ENCODE peak calls at places on chromosomes 5 and 9, in six cellular contexts. One of them, this sample, is unnamed.

GRCh38 chr5:56802235-56802634 is 13.1 kb upstream of the MAP3K1 start:
- DNase-seq in K562: no peak
- DNase-seq in HepG2: no peak
- DNase-seq in H1: no peak
- DNase-seq in GM12878: no peak
- DNase-seq in GM12891: no peak
- DNase-seq in this sample: no peak

GRCh38 chr9:93596399-93596798 is 20.0 kb downstream of the PHF2 start:
- DNase-seq in K562: no peak
- DNase-seq in HepG2: no peak
- DNase-seq in H1: no peak
- DNase-seq in GM12878: no peak
- DNase-seq in GM12891: no peak
- DNase-seq in this sample: no peak

GRCh38 chr5:79202076-79202475 is 33.9 kb upstream of the JMY start:
- DNase-seq in K562: no peak
- DNase-seq in HepG2: no peak
- DNase-seq in H1: no peak
- DNase-seq in GM12878: no peak
- DNase-seq in GM12891: no peak
- DNase-seq in this sample: no peak

GRCh38 chr9:121711281-121711680 is 59.8 kb downstream of the DAB2IP start:
- DNase-seq in K562: no peak
- DNase-seq in HepG2: no peak
- DNase-seq in H1: no peak
- DNase-seq in GM12878: no peak
- DNase-seq in GM12891: no peak
- DNase-seq in this sample: no peak

GRCh38 chr5:7850533-7851239 is at the start of gene CFAP90:
- DNase-seq in K562: no peak
- DNase-seq in HepG2: peak; percentile 49
- DNase-seq in H1: no peak
- DNase-seq in GM12878: no peak
- DNase-seq in GM12891: no peak
- DNase-seq in this sample: no peak

GRCh38 chr9:121551985-121552753 is 52.5 kb upstream of the GGTA1 start:
- DNase-seq in K562: no peak
- DNase-seq in HepG2: no peak
- DNase-seq in H1: no peak
- DNase-seq in GM12878: no peak
- DNase-seq in GM12891: no peak
- DNase-seq in this sample: no peak

GRCh38 chr5:16534280-16534679 is 68.7 kb upstream of the ZNF622 start:
- DNase-seq in K562: no peak
- DNase-seq in HepG2: no peak
- DNase-seq in H1: no peak
- DNase-seq in GM12878: no peak
- DNase-seq in GM12891: no peak
- DNase-seq in this sample: no peak

GRCh38 chr5:129063483-129064136 is 30.9 kb upstream of the ISOC1 start:
- DNase-seq in K562: no peak
- DNase-seq in HepG2: no peak
- DNase-seq in H1: no peak
- DNase-seq in GM12878: no peak
- DNase-seq in GM12891: no peak
- DNase-seq in this sample: no peak

GRCh38 chr5:113090336-113091106 is 113.9 kb downstream of the DCP2 start:
- DNase-seq in K562: no peak
- DNase-seq in HepG2: no peak
- DNase-seq in H1: no peak
- DNase-seq in GM12878: no peak
- DNase-seq in GM12891: no peak
- DNase-seq in this sample: no peak

GRCh38 chr9:121720311-121720991 is 69.0 kb downstream of the DAB2IP start:
- DNase-seq in K562: no peak
- DNase-seq in HepG2: no peak
- DNase-seq in H1: no peak
- DNase-seq in GM12878: no peak
- DNase-seq in GM12891: no peak
- DNase-seq in this sample: no peak

GRCh38 chr9:19446361-19446861 is 37.6 kb downstream of the ACER2 start:
- DNase-seq in K562: no peak
- DNase-seq in HepG2: no peak
- DNase-seq in H1: peak; percentile 56
- DNase-seq in GM12878: no peak
- DNase-seq in GM12891: no peak
- DNase-seq in this sample: no peak

GRCh38 chr9:25681270-25681669 is 3.0 kb upstream of the TUSC1 start:
- DNase-seq in K562: no peak
- DNase-seq in HepG2: no peak
- DNase-seq in H1: no peak
- DNase-seq in GM12878: no peak
- DNase-seq in GM12891: no peak
- DNase-seq in this sample: no peak

GRCh38 chr5:131854134-131854533 is 57.3 kb upstream of the FNIP1 start:
- DNase-seq in K562: no peak
- DNase-seq in HepG2: no peak
- DNase-seq in H1: no peak
- DNase-seq in GM12878: peak; percentile 8
- DNase-seq in GM12891: no peak
- DNase-seq in this sample: no peak

GRCh38 chr5:59007460-59008063 is 424.7 kb downstream of the RAB3C start:
- DNase-seq in K562: no peak
- DNase-seq in HepG2: no peak
- DNase-seq in H1: no peak
- DNase-seq in GM12878: no peak
- DNase-seq in GM12891: no peak
- DNase-seq in this sample: no peak

GRCh38 chr9:105281272-105281671 is 36.8 kb downstream of the SLC44A1 start:
- DNase-seq in K562: no peak
- DNase-seq in HepG2: no peak
- DNase-seq in H1: no peak
- DNase-seq in GM12878: no peak
- DNase-seq in GM12891: no peak
- DNase-seq in this sample: no peak

GRCh38 chr9:130893250-130894101 is 3.1 kb downstream of the QRFP start:
- DNase-seq in K562: peak; percentile 58
- DNase-seq in HepG2: no peak
- DNase-seq in H1: no peak
- DNase-seq in GM12878: no peak
- DNase-seq in GM12891: no peak
- DNase-seq in this sample: no peak

GRCh38 chr5:162683280-162683679 is 615.7 kb downstream of the GABRG2 start:
- DNase-seq in K562: no peak
- DNase-seq in HepG2: no peak
- DNase-seq in H1: no peak
- DNase-seq in GM12878: peak; percentile 8
- DNase-seq in GM12891: no peak
- DNase-seq in this sample: no peak

GRCh38 chr5:43152946-43153345 is 32.2 kb downstream of the ZNF131 start:
- DNase-seq in K562: no peak
- DNase-seq in HepG2: no peak
- DNase-seq in H1: no peak
- DNase-seq in GM12878: no peak
- DNase-seq in GM12891: no peak
- DNase-seq in this sample: no peak

GRCh38 chr5:41510176-41510831 is at the start of gene PLCXD3:
- DNase-seq in K562: no peak
- DNase-seq in HepG2: no peak
- DNase-seq in H1: no peak
- DNase-seq in GM12878: no peak
- DNase-seq in GM12891: no peak
- DNase-seq in this sample: no peak

GRCh38 chr9:129595903-129596540 is 24.9 kb downstream of the C9orf50 start:
- DNase-seq in K562: peak; percentile 51
- DNase-seq in HepG2: no peak
- DNase-seq in H1: no peak
- DNase-seq in GM12878: no peak
- DNase-seq in GM12891: no peak
- DNase-seq in this sample: no peak

GRCh38 chr9:91411096-91411771 is 12.4 kb downstream of the NFIL3 start:
- DNase-seq in K562: no peak
- DNase-seq in HepG2: no peak
- DNase-seq in H1: no peak
- DNase-seq in GM12878: no peak
- DNase-seq in GM12891: no peak
- DNase-seq in this sample: no peak

GRCh38 chr5:45399041-45399440 is 297.1 kb downstream of the HCN1 start:
- DNase-seq in K562: no peak
- DNase-seq in HepG2: no peak
- DNase-seq in H1: no peak
- DNase-seq in GM12878: no peak
- DNase-seq in GM12891: no peak
- DNase-seq in this sample: no peak

GRCh38 chr5:93598997-93599371 is 16.0 kb downstream of the NR2F1 start:
- DNase-seq in K562: no peak
- DNase-seq in HepG2: no peak
- DNase-seq in H1: no peak
- DNase-seq in GM12878: no peak
- DNase-seq in GM12891: no peak
- DNase-seq in this sample: no peak

GRCh38 chr5:16713386-16713928 is 96.7 kb upstream of the RETREG1 start:
- DNase-seq in K562: no peak
- DNase-seq in HepG2: no peak
- DNase-seq in H1: no peak
- DNase-seq in GM12878: no peak
- DNase-seq in GM12891: no peak
- DNase-seq in this sample: no peak

GRCh38 chr9:104463864-104464263 is 40.2 kb upstream of the OR13F1 start:
- DNase-seq in K562: no peak
- DNase-seq in HepG2: no peak
- DNase-seq in H1: no peak
- DNase-seq in GM12878: no peak
- DNase-seq in GM12891: no peak
- DNase-seq in this sample: no peak

GRCh38 chr5:90529939-90530677 is 724 bp upstream of the LYSMD3 start:
- DNase-seq in K562: peak; percentile 58
- DNase-seq in HepG2: peak; percentile 67
- DNase-seq in H1: no peak
- DNase-seq in GM12878: peak; percentile 51
- DNase-seq in GM12891: no peak
- DNase-seq in this sample: peak; percentile 28

GRCh38 chr5:39948867-39949468 is 524.2 kb upstream of the DAB2 start:
- DNase-seq in K562: peak; percentile 52
- DNase-seq in HepG2: peak; percentile 68
- DNase-seq in H1: peak; percentile 2
- DNase-seq in GM12878: peak; percentile 7
- DNase-seq in GM12891: peak; percentile 14
- DNase-seq in this sample: peak; percentile 4

GRCh38 chr9:123419091-123419490 is 63.1 kb downstream of the CRB2 start:
- DNase-seq in K562: no peak
- DNase-seq in HepG2: no peak
- DNase-seq in H1: no peak
- DNase-seq in GM12878: no peak
- DNase-seq in GM12891: no peak
- DNase-seq in this sample: no peak

GRCh38 chr5:169164481-169164925 is 136.4 kb downstream of the SLIT3 start:
- DNase-seq in K562: no peak
- DNase-seq in HepG2: no peak
- DNase-seq in H1: peak; percentile 33
- DNase-seq in GM12878: no peak
- DNase-seq in GM12891: no peak
- DNase-seq in this sample: no peak

GRCh38 chr5:103409013-103409670 is 150.6 kb downstream of the MACIR start:
- DNase-seq in K562: no peak
- DNase-seq in HepG2: no peak
- DNase-seq in H1: no peak
- DNase-seq in GM12878: no peak
- DNase-seq in GM12891: no peak
- DNase-seq in this sample: no peak

GRCh38 chr5:180289433-180289832 is 2.5 kb downstream of the MAPK9 start:
- DNase-seq in K562: no peak
- DNase-seq in HepG2: no peak
- DNase-seq in H1: no peak
- DNase-seq in GM12878: no peak
- DNase-seq in GM12891: no peak
- DNase-seq in this sample: no peak

GRCh38 chr5:35058395-35058794 is 10.6 kb upstream of the AGXT2 start:
- DNase-seq in K562: no peak
- DNase-seq in HepG2: no peak
- DNase-seq in H1: no peak
- DNase-seq in GM12878: peak; percentile 30
- DNase-seq in GM12891: no peak
- DNase-seq in this sample: no peak

GRCh38 chr5:60843693-60844428 is at the start of gene ELOVL7:
- DNase-seq in K562: peak; percentile 87
- DNase-seq in HepG2: peak; percentile 59
- DNase-seq in H1: peak; percentile 70
- DNase-seq in GM12878: no peak
- DNase-seq in GM12891: peak; percentile 81
- DNase-seq in this sample: peak; percentile 58
- TF ChIP-seq POLR2A in K562: peak; percentile 48
- TF ChIP-seq POLR2A in HepG2: peak; percentile 46
- TF ChIP-seq POLR2A in H1: peak; percentile 76
- TF ChIP-seq POLR2A in GM12878: peak; percentile 66
- TF ChIP-seq POLR2A in GM12891: no peak
- TF ChIP-seq POLR2A in this sample: no peak

GRCh38 chr9:27151693-27152397 is 42.8 kb downstream of the TEK start:
- DNase-seq in K562: no peak
- DNase-seq in HepG2: no peak
- DNase-seq in H1: no peak
- DNase-seq in GM12878: no peak
- DNase-seq in GM12891: no peak
- DNase-seq in this sample: no peak
- TF ChIP-seq POLR2AphosphoS5 in K562: no peak
- TF ChIP-seq POLR2AphosphoS5 in HepG2: no peak
- TF ChIP-seq POLR2AphosphoS5 in H1: no peak
- TF ChIP-seq POLR2AphosphoS5 in GM12878: no peak
- TF ChIP-seq POLR2AphosphoS5 in GM12891: no peak
- TF ChIP-seq POLR2AphosphoS5 in this sample: no peak

GRCh38 chr9:20929276-20929675 is 102.2 kb downstream of the HACD4 start:
- DNase-seq in K562: no peak
- DNase-seq in HepG2: no peak
- DNase-seq in H1: no peak
- DNase-seq in GM12878: no peak
- DNase-seq in GM12891: no peak
- DNase-seq in this sample: no peak
- TF ChIP-seq TAF1 in K562: no peak
- TF ChIP-seq TAF1 in HepG2: no peak
- TF ChIP-seq TAF1 in H1: no peak
- TF ChIP-seq TAF1 in GM12878: no peak
- TF ChIP-seq TAF1 in GM12891: no peak
- TF ChIP-seq TAF1 in this sample: no peak

DNA sequence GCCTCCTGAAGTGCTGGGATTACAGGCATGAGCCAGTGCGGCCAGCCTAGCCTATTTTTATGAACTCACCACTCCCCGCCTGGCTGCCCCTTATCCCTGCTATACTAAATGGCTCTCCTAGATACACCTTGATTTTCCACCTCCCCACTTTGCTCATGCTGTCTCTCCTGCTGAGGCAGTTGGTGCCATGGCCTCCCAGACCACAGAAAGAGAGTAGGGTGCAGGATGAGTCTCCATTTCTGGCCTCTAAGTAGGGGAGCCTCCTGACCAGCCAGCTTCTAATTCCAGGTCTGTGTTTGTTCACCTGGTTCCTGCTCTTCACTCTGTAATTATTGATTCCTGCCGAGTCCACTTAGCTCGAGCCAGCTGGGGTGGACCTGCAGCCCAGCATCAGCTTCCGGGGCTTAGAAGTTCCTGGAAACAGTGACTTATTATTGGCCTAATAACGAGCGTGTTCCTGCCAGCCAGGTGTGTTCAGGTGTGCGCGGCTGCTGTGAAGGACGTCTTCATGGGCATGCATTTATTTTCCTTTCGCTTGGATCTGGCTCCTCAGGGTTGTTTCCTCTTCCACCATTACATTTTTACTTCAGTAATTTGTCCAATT is 34.0 kb downstream of the ZNF618 start:
- DNase-seq in K562: no peak
- DNase-seq in HepG2: no peak
- DNase-seq in H1: no peak
- DNase-seq in GM12878: no peak
- DNase-seq in GM12891: no peak
- DNase-seq in this sample: no peak
- TF ChIP-seq POLR2A in K562: no peak
- TF ChIP-seq POLR2A in HepG2: no peak
- TF ChIP-seq POLR2A in H1: no peak
- TF ChIP-seq POLR2A in GM12878: no peak
- TF ChIP-seq POLR2A in GM12891: no peak
- TF ChIP-seq POLR2A in this sample: no peak

This sample was measured in GM12892.